ENCODE peak calls at places on chromosomes 4 and X, in six cellular contexts. R is tibial nerve, L is stomach, S is ovary, Z is sigmoid colon, W is A549. F is an unnamed sample.

GRCh38 chr4:6470502-6471302 is 1.7 kb downstream of the PPP2R2C start:
- DNase-seq in R (no peak), L (peak), S (peak), Z (peak), W (peak), F (peak)

GRCh38 chrX:15564981-15565579 is 35.7 kb downstream of the ACE2 start:
- DNase-seq in R (peak), L (peak), S (peak), Z (peak), W (peak), F (peak)

GRCh38 chrX:134365923-134366322 is 94.0 kb upstream of the HPRT1 start:
- DNase-seq in R (no peak), L (no peak), S (no peak), Z (no peak), W (no peak), F (no peak)

GRCh38 chrX:147899715-147900114 is 12.0 kb upstream of the FMR1 start:
- DNase-seq in R (no peak), L (no peak), S (no peak), Z (no peak), W (no peak), F (no peak)

GRCh38 chrX:101642086-101642485 is 17.6 kb downstream of the ARMCX2 start:
- DNase-seq in R (no peak), L (no peak), S (no peak), Z (no peak), W (no peak), F (no peak)

GRCh38 chrX:128992107-128992971 is 531.0 kb downstream of the SMARCA1 start:
- DNase-seq in R (no peak), L (no peak), S (no peak), Z (no peak), W (no peak), F (no peak)

GRCh38 chr4:40548256-40548655 is 81.4 kb downstream of the RBM47 start:
- DNase-seq in R (no peak), L (no peak), S (no peak), Z (no peak), W (no peak), F (no peak)

GRCh38 chrX:152600853-152601635 is 36.7 kb upstream of the GABRQ start:
- DNase-seq in R (no peak), L (no peak), S (no peak), Z (no peak), W (no peak), F (no peak)

GRCh38 chr4:42638993-42639392 is 17.9 kb downstream of the ATP8A1 start:
- DNase-seq in R (no peak), L (no peak), S (no peak), Z (no peak), W (no peak), F (no peak)

GRCh38 chr4:2048831-2049230 is 10.3 kb upstream of the NAT8L start:
- DNase-seq in R (no peak), L (peak), S (no peak), Z (no peak), W (no peak), F (no peak)

GRCh38 chrX:43655961-43656494 is at the start of gene MAOA:
- DNase-seq in R (peak), L (peak), S (peak), Z (peak), W (peak), F (peak)

GRCh38 chr4:67725132-67725531 is 24.2 kb upstream of the UBA6 start:
- DNase-seq in R (no peak), L (no peak), S (no peak), Z (no peak), W (no peak), F (no peak)

GRCh38 chr4:99634742-99635360 is 22.8 kb downstream of the C4orf54 start:
- DNase-seq in R (no peak), L (no peak), S (no peak), Z (no peak), W (no peak), F (no peak)

GRCh38 chr4:169744601-169745000 is 13.1 kb downstream of the HPF1 start:
- DNase-seq in R (no peak), L (no peak), S (no peak), Z (no peak), W (no peak), F (no peak)

GRCh38 chr4:22315643-22316042 is 200.2 kb downstream of the ADGRA3 start:
- DNase-seq in R (no peak), L (no peak), S (no peak), Z (no peak), W (no peak), F (no peak)

GRCh38 chr4:22877653-22878052 is 184.9 kb downstream of the GBA3 start:
- DNase-seq in R (no peak), L (no peak), S (no peak), Z (no peak), W (no peak), F (no peak)

GRCh38 chr4:42152507-42153504 is at the start of gene BEND4:
- DNase-seq in R (no peak), L (no peak), S (no peak), Z (no peak), W (no peak), F (no peak)

GRCh38 chr4:1080961-1081688 is 32.2 kb downstream of the RNF212 start:
- DNase-seq in R (no peak), L (no peak), S (no peak), Z (no peak), W (peak), F (no peak)

GRCh38 chr4:47238697-47239096 is 207.3 kb downstream of the GABRB1 start:
- DNase-seq in R (no peak), L (no peak), S (no peak), Z (no peak), W (no peak), F (no peak)

GRCh38 chr4:148030486-148030885 is 298.6 kb downstream of the ARHGAP10 start:
- DNase-seq in R (no peak), L (no peak), S (no peak), Z (no peak), W (no peak), F (no peak)

GRCh38 chrX:151726751-151727150 is 7.8 kb upstream of the CNGA2 start:
- DNase-seq in R (no peak), L (no peak), S (no peak), Z (no peak), W (no peak), F (no peak)

GRCh38 chr4:185740471-185740873 is 71.5 kb downstream of the SORBS2 start:
- DNase-seq in R (no peak), L (no peak), S (no peak), Z (no peak), W (no peak), F (no peak)

GRCh38 chrX:154436597-154437397 is at the start of gene GDI1:
- DNase-seq in R (no peak), L (peak), S (peak), Z (peak), W (peak), F (peak)

DNA sequence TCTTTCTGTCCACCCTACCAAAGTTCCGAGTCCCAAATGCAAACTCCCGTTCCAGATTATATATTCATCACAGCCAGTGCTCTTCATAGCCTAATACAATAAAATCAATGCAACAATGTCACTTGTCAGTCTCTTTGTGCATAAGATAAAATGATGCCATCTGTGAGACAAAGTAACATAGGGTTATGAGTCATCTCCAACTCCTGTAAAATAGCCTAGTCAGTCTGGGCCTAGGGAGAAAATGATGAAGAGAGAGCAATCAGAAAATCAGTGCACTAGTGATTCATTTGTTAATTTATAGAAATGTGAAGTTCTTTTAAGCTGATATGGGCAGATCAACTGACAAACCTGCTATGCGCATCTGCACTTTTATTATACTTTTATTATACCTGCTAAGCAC is 689.0 kb upstream of the DIAPH2 start:
- DNase-seq in R (no peak), L (no peak), S (no peak), Z (no peak), W (no peak), F (no peak)
- TF ChIP-seq EP300 in R (no peak), L (no peak), S (no peak), Z (no peak), W (no peak), F (no peak)

DNA sequence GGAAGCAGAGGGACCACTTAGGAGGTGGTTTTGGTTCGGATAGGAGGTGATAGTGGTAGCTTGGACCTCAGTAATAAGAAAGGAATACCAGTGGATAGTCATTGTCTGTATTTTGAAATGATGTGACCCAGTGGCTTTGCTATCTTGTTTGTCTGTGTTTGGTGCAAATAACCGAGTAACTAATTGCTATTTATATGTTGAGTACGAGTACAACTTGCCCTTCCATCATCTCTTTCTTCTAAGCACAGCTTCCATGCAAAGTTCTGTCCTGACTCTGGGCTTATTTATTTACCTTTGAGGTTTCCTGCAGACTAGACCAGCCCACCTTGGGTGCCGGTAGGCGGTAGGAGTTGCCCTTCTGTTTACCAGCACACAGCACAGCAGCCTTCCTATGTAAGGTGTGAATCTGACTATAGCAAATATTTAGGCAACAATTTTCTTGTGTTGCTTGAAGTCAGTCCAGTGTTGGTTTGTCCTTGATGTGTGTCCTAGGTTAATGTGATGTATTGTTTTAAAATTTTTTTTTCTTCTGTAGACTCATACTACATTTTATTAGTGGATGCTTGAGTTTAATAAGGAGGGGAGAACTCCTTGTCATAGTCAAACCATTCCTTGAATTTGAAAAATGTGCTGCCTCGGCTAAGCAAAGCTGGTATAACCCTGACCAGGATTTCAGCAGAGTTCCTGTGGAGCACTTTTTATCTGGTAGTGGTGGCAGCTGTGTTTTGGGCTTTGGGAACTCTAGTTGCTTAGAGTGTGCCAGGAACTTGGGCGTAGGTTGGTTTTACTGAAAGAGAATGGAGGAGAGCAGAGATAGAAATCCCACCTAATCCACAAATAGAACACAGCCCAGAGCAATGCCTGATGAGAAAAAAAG is 21.9 kb downstream of the PTTG2 start:
- DNase-seq in R (no peak), L (no peak), S (no peak), Z (no peak), W (no peak), F (no peak)
- H3K27ac ChIP-seq in R (no peak), L (peak), S (no peak), Z (peak), W (no peak), F (peak)

GRCh38 chr4:136495076-136495475 is 1037.2 kb downstream of the PCDH18 start:
- DNase-seq in R (no peak), L (no peak), S (no peak), Z (no peak), W (no peak), F (no peak)

GRCh38 chr4:136484996-136485395 is 1047.3 kb downstream of the PCDH18 start:
- DNase-seq in R (no peak), L (no peak), S (no peak), Z (no peak), W (no peak), F (no peak)

GRCh38 chr4:136489101-136489500 is 1043.2 kb downstream of the PCDH18 start:
- DNase-seq in R (no peak), L (no peak), S (no peak), Z (no peak), W (no peak), F (no peak)
- TF ChIP-seq EP300 in R (no peak), L (no peak), S (no peak), Z (no peak), W (no peak), F (no peak)

GRCh38 chrX:24693453-24694202 is at the start of gene POLA1:
- DNase-seq in R (peak), L (peak), S (peak), Z (peak), W (peak), F (peak)
- H3K27ac ChIP-seq in R (peak), L (peak), S (peak), Z (peak), W (peak), F (peak)

GRCh38 chrX:118847676-118848075 is 24.1 kb downstream of the ZCCHC12 start:
- DNase-seq in R (no peak), L (no peak), S (no peak), Z (no peak), W (peak), F (no peak)
- TF ChIP-seq EP300 in R (no peak), L (no peak), S (no peak), Z (no peak), W (no peak), F (no peak)

F was measured in upper lobe of left lung.